ENCODE peak calls at places on chromosomes 7 and 10, in five cellular contexts. S is A549, N is GM12865, V is body of pancreas, H is AG09309. J is an unnamed sample.

GRCh38 chr10:3415878-3416605 is 243.5 kb upstream of the PITRM1 start:
- DNase-seq in S (no peak), N (no peak), V (no peak), H (no peak), J (no peak)

GRCh38 chr7:106875508-106875907 is 10.4 kb downstream of the PIK3CG start:
- DNase-seq in S (no peak), N (no peak), V (no peak), H (no peak), J (no peak)

GRCh38 chr10:48945441-48946143 is 6.0 kb upstream of the LRRC18 start:
- DNase-seq in S (no peak), N (no peak), V (no peak), H (no peak), J (no peak)

GRCh38 chr7:84941291-84941690 is 245.6 kb downstream of the SEMA3D start:
- DNase-seq in S (no peak), N (no peak), V (no peak), H (no peak), J (no peak)

GRCh38 chr7:149254181-149254858 is 7.7 kb upstream of the ZNF783 start:
- DNase-seq in S (no peak), N (no peak), V (no peak), H (no peak), J (no peak)

GRCh38 chr7:73352784-73353183 is 24.8 kb downstream of the FKBP6 start:
- DNase-seq in S (no peak), N (no peak), V (no peak), H (no peak), J (no peak)

GRCh38 chr7:74032191-74032490 is 4.2 kb downstream of the ELN start:
- DNase-seq in S (no peak), N (no peak), V (peak; percentile 75), H (peak; percentile 52), J (no peak)

GRCh38 chr7:92916751-92917369 is 80.5 kb upstream of the CDK6 start:
- DNase-seq in S (peak; percentile 49), N (no peak), V (peak; percentile 55), H (peak; percentile 33), J (no peak)

GRCh38 chr10:103442031-103442461 is 10.1 kb downstream of the CALHM2 start:
- DNase-seq in S (no peak), N (no peak), V (no peak), H (peak; percentile 33), J (peak; percentile 52)

DNA sequence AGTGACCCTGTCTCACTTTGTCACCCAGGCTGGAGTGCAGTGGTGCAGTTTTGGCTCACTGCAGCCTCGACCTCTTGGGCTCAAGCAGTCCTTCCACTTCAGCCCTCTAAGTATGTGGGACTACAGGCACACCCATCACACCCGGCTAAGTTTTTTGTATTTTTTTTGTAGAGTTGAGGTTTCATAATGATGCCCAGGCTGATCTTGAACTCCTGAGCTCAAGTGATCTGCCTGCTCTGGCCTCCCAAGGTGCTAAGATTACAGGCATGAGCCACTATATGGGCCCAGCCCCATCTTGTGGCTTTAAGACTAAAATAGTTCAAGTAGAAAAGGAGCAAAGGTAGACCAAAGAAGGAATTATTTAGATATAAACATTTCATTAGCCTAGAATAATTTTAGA is 65.5 kb downstream of the MLLT10 start:
- DNase-seq in S (no peak), N (peak; percentile 16), V (no peak), H (no peak), J (no peak)
- TF ChIP-seq CTCF in S (no peak), N (no peak), V (no peak), H (no peak), J (no peak)

GRCh38 chr10:44293842-44294241 is 91.1 kb downstream of the CXCL12 start:
- DNase-seq in S (no peak), N (no peak), V (no peak), H (peak; percentile 52), J (no peak)
- H3K4me3 ChIP-seq in S (no peak overlapping the region), N (no peak overlapping the region), V (no peak overlapping the region), H (no peak overlapping the region), J (peak overlapping the region; percentile 35)

GRCh38 chr7:45978010-45978681 is 57.1 kb upstream of the IGFBP3 start:
- DNase-seq in S (peak; percentile 99), N (peak; percentile 60), V (peak; percentile 44), H (peak; percentile 96), J (no peak)
- TF ChIP-seq CTCF in S (no peak), N (no peak), V (no peak), H (no peak), J (no peak)

GRCh38 chr7:158400601-158401225 is 186.9 kb downstream of the PTPRN2 start:
- DNase-seq in S (no peak), N (no peak), V (no peak), H (no peak), J (no peak)
- H3K4me3 ChIP-seq in S (no peak overlapping the region), N (no peak overlapping the region), V (no peak overlapping the region), H (no peak overlapping the region), J (no peak overlapping the region)